ENCODE peak calls at places on chromosomes 13 and 19, in five cellular contexts. I, S, E, G and K are unnamed samples.

GRCh38 chr19:55273978-55274707 is 5.8 kb downstream of the HSPBP1 start:
- DNase-seq in I (no peak), S (no peak), E (no peak), G (no peak), K (no peak)

GRCh38 chr19:48756686-48757085 is 1.4 kb downstream of the FGF21 start:
- DNase-seq in I (no peak), S (no peak), E (no peak), G (no peak), K (no peak)

GRCh38 chr13:111533900-111534645 is 213.6 kb downstream of the TEX29 start:
- DNase-seq in I (no peak), S (no peak), E (no peak), G (no peak), K (no peak)

GRCh38 chr13:24630851-24631341 is 49.3 kb upstream of the ATP12A start:
- DNase-seq in I (no peak), S (no peak), E (no peak), G (peak), K (no peak)

GRCh38 chr13:75749407-75749806 is 113.3 kb downstream of the LMO7 start:
- DNase-seq in I (no peak), S (no peak), E (no peak), G (peak), K (no peak)

GRCh38 chr19:39218230-39219007 is 14.4 kb upstream of the SYCN start:
- DNase-seq in I (no peak), S (no peak), E (no peak), G (no peak), K (no peak)

GRCh38 chr13:33069365-33069764 is 53.1 kb downstream of the KL start:
- DNase-seq in I (no peak), S (no peak), E (no peak), G (no peak), K (no peak)

GRCh38 chr13:110812111-110812868 is 98.8 kb downstream of the ING1 start:
- DNase-seq in I (no peak), S (no peak), E (no peak), G (no peak), K (no peak)

GRCh38 chr13:45511310-45512147 is 46.8 kb downstream of the COG3 start:
- DNase-seq in I (no peak), S (no peak), E (no peak), G (peak), K (no peak)

GRCh38 chr13:22369840-22370239 is 699.0 kb downstream of the FGF9 start:
- DNase-seq in I (no peak), S (no peak), E (no peak), G (no peak), K (no peak)

GRCh38 chr19:13284929-13285928 is 135.0 kb downstream of the IER2 start:
- DNase-seq in I (no peak), S (no peak), E (no peak), G (no peak), K (no peak)
- H3K4me3 ChIP-seq in I (no peak), S (no peak), E (no peak), G (no peak), K (no peak)

DNA sequence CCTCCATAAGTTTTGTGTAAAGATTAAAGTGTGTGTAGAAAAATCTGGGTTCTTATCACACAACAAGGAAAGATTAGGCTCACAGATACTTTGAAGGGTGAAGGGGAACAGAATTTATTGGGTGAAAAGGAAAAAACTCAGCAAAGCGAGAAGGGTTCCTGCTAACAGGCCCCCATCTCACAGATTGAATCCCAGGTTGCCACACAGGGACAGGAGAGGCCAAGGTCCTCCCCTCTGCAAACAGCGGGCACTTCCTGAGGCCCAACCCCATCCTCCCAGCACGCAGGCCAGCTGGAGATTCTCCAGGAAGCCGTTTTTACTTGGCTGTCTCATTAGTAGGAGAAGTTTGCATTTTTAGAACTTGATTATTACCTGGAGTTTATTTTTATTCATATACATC is 15.2 kb upstream of the ERCC5 start:
- DNase-seq in I (peak), S (no peak), E (no peak), G (no peak), K (no peak)
- TF ChIP-seq POLR2A in I (no peak), S (no peak), E (no peak), G (no peak), K (no peak)

DNA sequence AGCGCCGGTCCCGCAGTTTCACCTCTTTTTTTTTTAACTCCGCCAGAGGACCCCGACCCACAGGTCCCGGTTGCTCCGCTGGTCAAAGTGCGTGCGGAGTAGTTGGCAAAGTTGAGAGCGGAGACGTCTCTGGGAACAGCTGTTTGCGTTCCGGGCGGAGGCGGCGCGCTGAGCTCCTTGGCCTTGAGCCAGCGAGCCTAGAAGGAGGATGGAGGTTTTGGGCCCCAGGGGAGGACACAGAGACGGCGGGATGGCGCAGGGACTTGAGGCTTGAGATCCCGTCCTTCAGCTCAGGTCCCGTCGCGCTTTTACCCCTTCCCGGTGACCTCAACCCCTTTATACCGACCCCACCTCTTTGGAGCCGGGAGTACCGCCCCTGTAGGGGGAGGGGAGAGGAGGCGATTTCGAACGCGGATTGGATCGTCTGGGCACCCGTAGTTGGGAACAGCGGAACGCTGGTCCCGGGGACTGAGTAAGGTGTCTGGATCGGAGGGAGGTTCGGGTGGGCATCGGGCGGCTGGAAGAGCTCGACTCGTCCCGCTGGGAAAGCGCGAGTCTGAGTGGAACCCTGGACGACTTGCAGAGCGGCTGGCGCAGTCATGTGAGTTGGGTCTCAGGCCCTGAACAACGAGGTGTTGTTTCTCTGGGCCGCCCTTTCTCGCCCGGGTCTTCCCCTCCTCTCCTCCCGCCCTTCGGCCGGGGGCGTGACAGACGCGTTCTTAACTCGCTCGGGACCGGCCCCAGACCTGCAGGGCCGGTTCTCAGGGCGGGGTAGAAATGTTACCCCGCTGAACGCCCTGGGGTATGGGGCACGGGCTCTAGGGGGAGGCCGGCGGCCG is at the start of gene WBP4:
- DNase-seq in I (peak), S (peak), E (peak), G (peak), K (peak)
- TF ChIP-seq CTCF in I (no peak), S (no peak), E (peak), G (peak), K (no peak)

GRCh38 chr19:3189702-3190469 is 4.2 kb downstream of the NCLN start:
- DNase-seq in I (peak), S (no peak), E (no peak), G (no peak), K (no peak)
- H3K4me3 ChIP-seq in I (no peak), S (no peak), E (no peak), G (no peak), K (no peak)

DNA sequence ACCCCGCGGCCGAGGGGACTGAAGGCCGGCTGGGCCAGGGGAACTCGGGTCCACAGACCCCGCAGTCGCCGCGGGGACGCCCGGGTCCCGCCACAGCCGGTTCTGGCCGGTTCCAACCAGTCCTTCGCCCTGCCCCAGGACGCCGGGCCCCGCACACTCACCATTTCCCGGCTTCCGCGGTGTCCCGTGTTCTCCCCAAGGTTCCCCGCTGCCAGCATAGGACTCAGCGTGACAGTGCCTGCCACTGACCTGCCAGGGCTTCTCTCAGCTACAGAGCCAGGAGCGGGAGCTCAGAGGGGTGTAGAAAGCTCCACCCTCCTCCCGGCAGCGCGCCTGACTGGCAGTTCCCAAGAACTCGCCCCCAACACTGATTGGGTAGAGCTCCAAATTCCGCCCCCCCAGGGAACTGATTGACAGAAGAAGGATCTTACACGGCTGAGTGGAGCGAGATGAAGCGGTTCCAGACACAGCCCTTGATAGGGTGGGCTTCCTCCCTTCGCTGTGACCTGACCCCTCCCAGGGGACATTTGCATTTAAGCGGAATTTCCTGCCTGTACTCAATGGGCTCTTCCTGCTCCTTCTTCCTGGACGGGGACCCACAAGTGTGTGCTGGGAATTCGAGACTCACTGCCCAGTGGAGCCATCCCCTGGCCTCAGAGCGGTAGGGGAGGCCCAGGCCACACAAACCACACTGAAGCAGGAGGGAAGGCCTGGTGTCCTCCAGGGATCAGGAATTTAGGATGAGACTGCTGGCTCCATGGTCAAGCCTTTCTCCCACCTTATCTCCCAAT is at the start of gene ZNF442:
- DNase-seq in I (peak), S (peak), E (peak), G (peak), K (peak)
- TF ChIP-seq POLR2A in I (peak), S (peak), E (peak), G (peak), K (no peak)

GRCh38 chr13:41952749-41953148 is 8.2 kb downstream of the VWA8 start:
- DNase-seq in I (no peak), S (no peak), E (no peak), G (no peak), K (no peak)
- TF ChIP-seq CTCF in I (no peak), S (no peak), E (no peak), G (no peak), K (no peak)

GRCh38 chr19:409006-409514 is at the start of gene C2CD4C:
- DNase-seq in I (peak), S (peak), E (peak), G (no peak), K (no peak)
- H3K4me3 ChIP-seq in I (peak), S (peak), E (peak), G (peak), K (peak)

GRCh38 chr19:52296773-52297600 is at the start of gene ZNF480:
- DNase-seq in I (peak), S (peak), E (peak), G (peak), K (peak)
- TF ChIP-seq POLR2A in I (peak), S (no peak), E (no peak), G (peak), K (no peak)

GRCh38 chr13:67416047-67416925 is 186.2 kb upstream of the PCDH9 start:
- DNase-seq in I (no peak), S (no peak), E (no peak), G (peak), K (no peak)
- TF ChIP-seq CTCF in I (no peak), S (no peak), E (peak), G (peak), K (no peak)

DNA sequence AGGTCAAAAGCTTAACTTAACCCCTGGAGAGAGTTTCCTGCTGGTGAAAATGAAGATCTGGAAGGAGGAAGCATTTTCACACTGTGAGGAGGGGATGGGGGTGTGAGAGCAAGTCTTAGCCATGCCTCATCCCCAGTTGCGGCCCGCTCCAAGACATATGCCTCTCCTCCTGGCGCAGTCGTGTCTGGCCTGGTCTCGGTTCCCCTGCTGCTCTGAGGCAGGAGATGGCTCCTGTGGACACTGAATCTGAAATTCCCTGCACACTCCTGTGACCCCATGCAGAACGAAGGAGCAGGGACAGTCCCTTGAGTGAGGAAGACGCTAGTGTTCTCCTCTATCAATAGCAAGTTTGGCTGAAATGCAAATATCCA is 350 bp upstream of the ZNF69 start:
- DNase-seq in I (peak), S (no peak), E (peak), G (no peak), K (no peak)
- H3K4me3 ChIP-seq in I (peak), S (peak), E (peak), G (peak), K (peak)